ENCODE peak calls at places on chromosome 5, in ten cellular contexts. F, B, T, I, G, O, R, P, H and Q are unnamed samples.

GRCh38 chr5:24850911-24851310 is 206.1 kb upstream of the CDH10 start:
- DNase-seq in F (no peak), B (no peak), T (no peak), I (no peak), G (no peak), O (no peak), R (no peak), P (no peak), H (no peak), Q (no peak)

GRCh38 chr5:34535944-34536628 is 120.0 kb upstream of the RAI14 start:
- DNase-seq in F (no peak), B (no peak), T (no peak), I (no peak), G (no peak), O (no peak), R (no peak), P (no peak), H (peak), Q (no peak)

GRCh38 chr5:31361234-31361633 is 167.7 kb downstream of the CDH6 start:
- DNase-seq in F (no peak), B (no peak), T (no peak), I (no peak), G (no peak), O (no peak), R (no peak), P (no peak), H (peak), Q (no peak)

GRCh38 chr5:168260353-168261211 is 30.9 kb upstream of the WWC1 start:
- DNase-seq in F (no peak), B (no peak), T (no peak), I (no peak), G (no peak), O (no peak), R (no peak), P (no peak), H (peak), Q (no peak)

GRCh38 chr5:168455201-168455600 is 31.1 kb upstream of the RARS1 start:
- DNase-seq in F (no peak), B (no peak), T (no peak), I (no peak), G (no peak), O (no peak), R (no peak), P (no peak), H (no peak), Q (no peak)

GRCh38 chr5:180047667-180048066 is 23.9 kb downstream of the RNF130 start:
- DNase-seq in F (no peak), B (no peak), T (no peak), I (no peak), G (no peak), O (no peak), R (no peak), P (no peak), H (no peak), Q (no peak)

GRCh38 chr5:134547579-134547978 is 22.1 kb downstream of the JADE2 start:
- DNase-seq in F (no peak), B (no peak), T (no peak), I (no peak), G (no peak), O (no peak), R (no peak), P (no peak), H (peak), Q (no peak)

GRCh38 chr5:111755942-111756353 is 1.0 kb downstream of the NREP start:
- DNase-seq in F (no peak), B (no peak), T (no peak), I (no peak), G (no peak), O (no peak), R (no peak), P (no peak), H (peak), Q (no peak)

GRCh38 chr5:6636293-6636692 is 3.1 kb downstream of the SRD5A1 start:
- DNase-seq in F (no peak), B (no peak), T (no peak), I (no peak), G (no peak), O (no peak), R (no peak), P (no peak), H (no peak), Q (no peak)

GRCh38 chr5:108260105-108260857 is 121.6 kb downstream of the FBXL17 start:
- DNase-seq in F (peak), B (peak), T (peak), I (peak), G (peak), O (peak), R (peak), P (peak), H (peak), Q (peak)

GRCh38 chr5:156670615-156671014 is 179.5 kb upstream of the PPP1R2B start:
- DNase-seq in F (no peak), B (no peak), T (no peak), I (no peak), G (no peak), O (no peak), R (no peak), P (no peak), H (no peak), Q (no peak)

GRCh38 chr5:74352256-74352655 is 288.3 kb downstream of the ENC1 start:
- DNase-seq in F (no peak), B (no peak), T (no peak), I (no peak), G (no peak), O (no peak), R (no peak), P (no peak), H (peak), Q (no peak)

GRCh38 chr5:191036-191948 is at the start of gene LRRC14B:
- DNase-seq in F (peak), B (no peak), T (no peak), I (peak), G (no peak), O (no peak), R (no peak), P (no peak), H (no peak), Q (no peak)

GRCh38 chr5:149229298-149229937 is 42.2 kb upstream of the AFAP1L1 start:
- DNase-seq in F (no peak), B (no peak), T (no peak), I (no peak), G (no peak), O (no peak), R (no peak), P (no peak), H (no peak), Q (no peak)

GRCh38 chr5:97243352-97243751 is 60.3 kb upstream of the RIOK2 start:
- DNase-seq in F (no peak), B (no peak), T (no peak), I (no peak), G (no peak), O (no peak), R (no peak), P (no peak), H (no peak), Q (no peak)

GRCh38 chr5:179129607-179130071 is 69.5 kb downstream of the ZNF354C start:
- DNase-seq in F (no peak), B (no peak), T (no peak), I (no peak), G (no peak), O (no peak), R (peak), P (no peak), H (no peak), Q (no peak)

GRCh38 chr5:14504816-14505215 is 76.8 kb upstream of the OTULINL start:
- DNase-seq in F (no peak), B (no peak), T (no peak), I (no peak), G (no peak), O (no peak), R (no peak), P (no peak), H (no peak), Q (no peak)

GRCh38 chr5:33244441-33245150 is 196.2 kb upstream of the TARS1 start:
- DNase-seq in F (no peak), B (no peak), T (no peak), I (no peak), G (no peak), O (no peak), R (no peak), P (no peak), H (no peak), Q (no peak)

GRCh38 chr5:15645776-15646175 is 145.8 kb downstream of the FBXL7 start:
- DNase-seq in F (no peak), B (no peak), T (no peak), I (no peak), G (no peak), O (no peak), R (no peak), P (no peak), H (no peak), Q (no peak)

GRCh38 chr5:179858241-179858585 is 404 bp downstream of the MRNIP start:
- DNase-seq in F (no peak), B (peak), T (peak), I (no peak), G (no peak), O (peak), R (no peak), P (no peak), H (peak), Q (peak)